ENCODE peak calls at places on chromosomes 16 and 17, in five cellular contexts. I is retinal pigment epithelial cell, Q is Peyer's patch, M is cardiac muscle cell, H is stomach. Z is an unnamed sample.

GRCh38 chr16:10013364-10013763 is 168.9 kb downstream of the GRIN2A start:
- DNase-seq in I (no peak), Q (no peak), H (no peak), M (no peak), Z (no peak)

GRCh38 chr16:23728112-23728477 is 15.1 kb upstream of the ERN2 start:
- DNase-seq in H (no peak), Q (no peak), I (no peak), M (no peak), Z (no peak)

GRCh38 chr17:64118452-64118979 is 11.4 kb downstream of the ERN1 start:
- DNase-seq in H (peak; percentile 77), M (peak; percentile 52), Q (no peak), I (no peak), Z (no peak)

GRCh38 chr17:43722921-43723665 is 35.5 kb downstream of the SOST start:
- DNase-seq in H (no peak), M (no peak), Q (no peak), I (no peak), Z (no peak)

GRCh38 chr17:44688675-44689491 is 693 bp downstream of the CCDC43 start:
- DNase-seq in M (no peak), H (no peak), Q (no peak), I (no peak), Z (no peak)

GRCh38 chr16:22664132-22664531 is 149.8 kb upstream of the HS3ST2 start:
- DNase-seq in I (no peak), H (no peak), Q (no peak), M (no peak), Z (no peak)

GRCh38 chr17:72440961-72441360 is 320.1 kb downstream of the SOX9 start:
- DNase-seq in I (no peak), M (no peak), Q (no peak), H (no peak), Z (no peak)

GRCh38 chr16:90048737-90049330 is 28.3 kb downstream of the PRDM7 start:
- DNase-seq in M (no peak), I (no peak), H (no peak), Q (no peak), Z (no peak)

GRCh38 chr17:50255766-50256480 is 18.3 kb upstream of the TMEM92 start:
- DNase-seq in I (no peak), Q (no peak), M (no peak), H (no peak), Z (no peak)

GRCh38 chr16:68524069-68524820 is 14.8 kb upstream of the ZFP90 start:
- DNase-seq in M (no peak), Q (no peak), I (no peak), H (no peak), Z (no peak)

GRCh38 chr16:27317738-27318398 is 4.1 kb downstream of the IL4R start:
- DNase-seq in Q (no peak), H (no peak), M (no peak), I (no peak), Z (no peak)

GRCh38 chr17:78986048-78986648 is 6.4 kb upstream of the LGALS3BP start:
- DNase-seq in Q (no peak), H (peak; percentile 68), I (no peak), M (peak; percentile 80), Z (peak; percentile 2)

GRCh38 chr16:11377156-11377555 is 31.9 kb downstream of the RMI2 start:
- DNase-seq in H (no peak), M (no peak), Q (no peak), I (no peak), Z (no peak)

GRCh38 chr17:58224315-58224714 is 5.3 kb upstream of the MKS1 start:
- DNase-seq in I (peak; percentile 39), H (no peak), M (peak; percentile 55), Q (no peak), Z (no peak)

GRCh38 chr16:85798901-85799496 is 345 bp downstream of the EMC8 start:
- DNase-seq in H (no peak), I (no peak), Q (no peak), M (peak; percentile 27), Z (no peak)

GRCh38 chr16:10992797-10993196 is 48.4 kb downstream of the CLEC16A start:
- DNase-seq in H (peak; percentile 43), I (peak; percentile 16), Q (no peak), M (peak; percentile 67), Z (no peak)

GRCh38 chr16:51592013-51592501 is 441.0 kb upstream of the SALL1 start:
- DNase-seq in Q (no peak), I (no peak), M (no peak), H (no peak), Z (no peak)

GRCh38 chr17:3990391-3991127 is 26.3 kb upstream of the ATP2A3 start:
- DNase-seq in I (no peak), Q (no peak), H (no peak), M (no peak), Z (peak; percentile 30)

GRCh38 chr16:75402174-75402820 is 31.0 kb downstream of the CFDP1 start:
- DNase-seq in H (no peak), I (no peak), M (peak; percentile 64), Q (no peak), Z (no peak)

GRCh38 chr17:82231562-82232321 is 2.9 kb downstream of the SLC16A3 start:
- DNase-seq in Q (peak; percentile 75), H (peak; percentile 75), M (peak; percentile 92), I (no peak), Z (no peak)

GRCh38 chr16:30028438-30029093 is 2.5 kb downstream of the TLCD3B start:
- DNase-seq in I (no peak), H (no peak), M (peak; percentile 30), Q (no peak), Z (no peak)

GRCh38 chr16:84759061-84759460 is 59.3 kb downstream of the USP10 start:
- DNase-seq in M (no peak), H (no peak), I (no peak), Q (no peak), Z (no peak)

GRCh38 chr16:78099372-78100161 is at the start of gene WWOX:
- DNase-seq in Q (peak; percentile 95), M (peak; percentile 99), H (peak; percentile 97), I (peak; percentile 94), Z (peak; percentile 99)

DNA sequence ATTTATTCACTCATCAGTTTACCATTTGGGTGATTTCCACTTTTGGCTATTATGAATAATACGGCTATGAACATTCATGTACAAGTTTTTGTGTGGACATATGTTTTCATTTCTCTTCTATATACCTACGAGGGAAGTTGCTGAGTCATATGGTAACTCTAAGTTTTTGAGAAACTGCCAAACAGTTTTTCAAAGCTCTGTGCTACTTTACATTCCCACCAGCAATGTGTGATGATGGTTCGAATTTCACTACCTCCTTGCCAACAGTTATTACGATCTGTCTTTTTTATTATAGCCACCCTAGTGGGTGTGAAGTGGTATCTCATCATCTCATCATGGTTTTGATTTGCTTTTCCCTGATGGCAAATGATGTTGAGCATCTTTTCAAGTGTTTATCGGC is 63.7 kb upstream of the MRTFB start:
- DNase-seq in Q (no peak), I (no peak), M (peak; percentile 75), H (no peak), Z (no peak)
- TF ChIP-seq CTCF in Q (no peak), I (no peak), M (no peak), H (no peak), Z (peak; percentile 58)

GRCh38 chr17:35891273-35891672 is 11.1 kb upstream of the CCL5 start:
- DNase-seq in I (no peak), Q (no peak), H (no peak), M (no peak), Z (no peak)

GRCh38 chr17:35890774-35891155 is 10.6 kb upstream of the CCL5 start:
- DNase-seq in Q (peak; percentile 61), H (peak; percentile 35), I (no peak), M (no peak), Z (no peak)

GRCh38 chr17:35893751-35894150 is 13.6 kb upstream of the CCL5 start:
- DNase-seq in Q (no peak), I (no peak), M (no peak), H (no peak), Z (no peak)

GRCh38 chr17:35894206-35894605 is 14.0 kb upstream of the CCL5 start:
- DNase-seq in Q (no peak), I (no peak), M (no peak), H (no peak), Z (no peak)

DNA sequence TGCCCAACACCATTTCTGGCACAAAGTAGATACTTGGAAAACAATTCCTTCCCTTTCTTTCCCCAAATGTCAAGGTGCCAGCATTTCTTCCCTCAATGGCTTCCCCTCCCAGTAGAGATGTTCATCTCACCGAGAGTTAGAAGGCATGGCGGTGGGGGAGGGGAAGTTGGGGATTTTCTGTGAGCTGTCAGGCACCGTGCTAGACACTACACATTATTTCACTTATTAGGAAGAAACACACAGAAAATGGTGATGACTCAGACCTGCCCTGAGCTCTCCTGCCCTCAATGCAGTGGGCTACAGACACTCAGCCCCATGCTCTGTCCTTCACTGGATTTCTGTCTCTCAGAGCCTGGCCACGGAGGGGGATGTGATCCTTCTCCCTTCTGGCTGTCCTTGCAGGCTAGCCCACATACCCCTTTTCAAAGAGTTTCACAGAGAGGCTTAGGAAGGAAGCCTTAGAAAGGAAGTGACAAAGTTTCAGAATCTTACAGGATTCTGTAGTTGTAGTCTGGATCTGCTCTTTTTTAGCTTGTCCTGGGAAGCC is 12.0 kb upstream of the CCL5 start:
- DNase-seq in Q (no peak), M (peak; percentile 81), H (no peak), I (no peak), Z (no peak)
- TF ChIP-seq CTCF in Q (no peak), M (no peak), H (no peak), I (no peak), Z (no peak)

GRCh38 chr17:28503420-28503819 is 2.7 kb upstream of the FOXN1 start:
- DNase-seq in I (no peak), M (no peak), H (no peak), Q (no peak), Z (no peak)

GRCh38 chr17:28499366-28499668 is 6.8 kb upstream of the FOXN1 start:
- DNase-seq in M (no peak), I (no peak), Q (no peak), H (peak; percentile 69), Z (no peak)

GRCh38 chr17:28499684-28500357 is 6.3 kb upstream of the FOXN1 start:
- DNase-seq in I (no peak), H (no peak), M (no peak), Q (no peak), Z (no peak)

GRCh38 chr17:28500712-28501379 is 5.3 kb upstream of the FOXN1 start:
- DNase-seq in M (no peak), H (no peak), Q (no peak), I (no peak), Z (no peak)

DNA sequence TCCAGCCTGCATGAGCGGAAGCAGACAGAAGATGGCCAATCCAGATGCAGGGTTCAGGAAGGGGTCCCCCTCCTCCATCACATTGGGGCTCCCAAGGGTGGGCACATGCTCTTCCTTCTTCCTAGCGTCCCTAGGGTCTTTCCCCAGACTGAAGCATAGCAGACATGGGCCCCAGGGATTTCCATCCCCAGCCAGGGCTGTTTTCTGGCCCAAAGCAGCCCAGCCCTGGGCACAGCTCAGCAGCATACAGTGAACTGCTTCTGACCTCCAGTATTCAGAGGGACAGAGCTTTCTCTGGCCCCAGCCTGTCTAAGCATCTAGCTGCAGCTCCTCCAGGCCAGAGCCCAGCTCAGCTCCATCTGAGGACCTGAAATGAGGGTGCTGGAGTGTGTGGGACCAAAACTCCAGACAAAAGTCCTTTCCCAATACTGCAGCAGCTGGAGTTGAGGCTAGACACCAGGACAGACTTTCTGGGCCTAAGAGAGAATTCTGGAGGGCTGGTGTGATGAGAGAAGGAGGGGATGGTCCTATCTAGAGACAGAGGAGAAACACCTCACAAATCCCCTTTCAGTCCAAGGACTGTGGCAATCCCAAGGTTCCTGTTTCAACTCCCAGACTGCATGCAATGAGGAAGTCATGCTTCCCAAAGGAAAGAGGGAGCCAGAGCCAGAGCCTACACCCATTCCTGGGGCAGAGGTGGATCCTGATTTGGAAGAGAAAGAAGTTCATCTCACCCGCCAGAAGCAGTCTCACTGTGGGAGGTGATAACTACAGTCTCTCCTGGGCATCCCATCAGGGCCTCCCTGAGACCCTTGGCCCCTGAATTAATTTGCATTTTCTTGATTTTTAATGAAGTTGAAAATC is 4.5 kb upstream of the FOXN1 start:
- DNase-seq in M (no peak), I (no peak), H (no peak), Q (no peak), Z (no peak)
- TF ChIP-seq CTCF in M (no peak), I (no peak), H (no peak), Q (no peak), Z (no peak)

GRCh38 chr17:19977360-19978205 is at the start of gene AKAP10:
- DNase-seq in Q (peak; percentile 93), H (peak; percentile 95), M (peak; percentile 90), I (no peak), Z (peak; percentile 95)
- TF ChIP-seq CTCF in Q (no peak), H (no peak), M (no peak), I (no peak), Z (no peak)